ENCODE peak calls at places on chromosomes 16 and 17, in six cellular contexts. N, O, W, C, J and A are unnamed samples.

GRCh38 chr16:80569440-80570105 is 28.8 kb downstream of the DYNLRB2 start:
- DNase-seq in N (peak), O (no peak), W (no peak), C (peak), J (no peak), A (no peak)

GRCh38 chr16:19777061-19777460 is 59.0 kb downstream of the IQCK start:
- DNase-seq in N (no peak), O (no peak), W (peak), C (no peak), J (no peak), A (no peak)

GRCh38 chr17:57876866-57877237 is 27.0 kb upstream of the MRPS23 start:
- DNase-seq in N (no peak), O (no peak), W (no peak), C (no peak), J (no peak), A (no peak)

GRCh38 chr17:77316191-77316641 is 175.4 kb downstream of the SEC14L1 start:
- DNase-seq in N (no peak), O (peak), W (no peak), C (no peak), J (no peak), A (no peak)

GRCh38 chr16:75231570-75231969 is 12.8 kb downstream of the CTRB1 start:
- DNase-seq in N (no peak), O (no peak), W (no peak), C (no peak), J (no peak), A (no peak)

GRCh38 chr16:57471852-57472664 is 9.6 kb downstream of the POLR2C start:
- DNase-seq in N (no peak), O (peak), W (no peak), C (no peak), J (no peak), A (no peak)

GRCh38 chr17:61457226-61457983 is 5.2 kb downstream of the TBX4 start:
- DNase-seq in N (no peak), O (peak), W (no peak), C (no peak), J (no peak), A (no peak)

GRCh38 chr17:76079577-76080206 is 710 bp downstream of the ZACN start:
- DNase-seq in N (no peak), O (peak), W (no peak), C (no peak), J (no peak), A (no peak)

GRCh38 chr16:84597518-84598390 is 20.1 kb downstream of the COTL1 start:
- DNase-seq in N (no peak), O (no peak), W (no peak), C (no peak), J (no peak), A (no peak)

GRCh38 chr16:21101631-21102420 is 48.8 kb downstream of the DNAH3 start:
- DNase-seq in N (no peak), O (peak), W (no peak), C (no peak), J (no peak), A (no peak)

GRCh38 chr17:77211681-77212080 is 70.9 kb downstream of the SEC14L1 start:
- DNase-seq in N (no peak), O (no peak), W (no peak), C (no peak), J (no peak), A (no peak)

GRCh38 chr16:87584271-87584670 is 18.0 kb upstream of the JPH3 start:
- DNase-seq in N (no peak), O (no peak), W (no peak), C (no peak), J (no peak), A (no peak)

GRCh38 chr16:46918905-46919792 is 35.0 kb downstream of the GPT2 start:
- DNase-seq in N (no peak), O (no peak), W (peak), C (no peak), J (no peak), A (no peak)

GRCh38 chr17:58484600-58484999 is 3.6 kb downstream of the HSF5 start:
- DNase-seq in N (no peak), O (no peak), W (no peak), C (no peak), J (no peak), A (no peak)

GRCh38 chr17:7561028-7561575 is 617 bp upstream of the SENP3 start:
- DNase-seq in N (no peak), O (peak), W (peak), C (peak), J (peak), A (peak)

GRCh38 chr17:67717192-67717623 is 528 bp upstream of the NOL11 start:
- DNase-seq in N (no peak), O (no peak), W (no peak), C (no peak), J (no peak), A (no peak)